ENCODE peak calls at places on chromosome 18, in six cellular contexts. E is retina, J is T-cell, R is NCI-H1694, D is EH, N is spleen. Y is an unnamed sample.
A peak's percentile ranks its signal among the peaks of the same experiment; 100 is the strongest.

GRCh38 chr18:54679318-54680149 is 88.5 kb downstream of the DYNAP start:
- DNase-seq in D (peak; percentile 80), N (no peak), J (no peak), E (peak; percentile 44), R (peak; percentile 9), Y (peak; percentile 87)

GRCh38 chr18:26071725-26072124 is 18.7 kb downstream of the SS18 start:
- DNase-seq in E (no peak), R (no peak), D (peak; percentile 9), J (no peak), N (no peak), Y (no peak)

GRCh38 chr18:3647636-3648035 is 197.7 kb downstream of the TGIF1 start:
- DNase-seq in R (no peak), N (no peak), E (no peak), J (no peak), D (no peak), Y (no peak)

GRCh38 chr18:45834303-45834702 is 8.8 kb downstream of the SIGLEC15 start:
- DNase-seq in R (peak; percentile 32), D (no peak), E (no peak), N (no peak), J (no peak), Y (no peak)

GRCh38 chr18:35117951-35118411 is 76.8 kb downstream of the MAPRE2 start:
- DNase-seq in E (peak; percentile 62), N (no peak), R (no peak), D (peak; percentile 74), J (no peak), Y (peak; percentile 64)

GRCh38 chr18:62643181-62643580 is 72.2 kb upstream of the PHLPP1 start:
- DNase-seq in D (no peak), J (no peak), E (no peak), N (no peak), R (no peak), Y (no peak)

GRCh38 chr18:5424903-5425302 is 118.9 kb downstream of the EPB41L3 start:
- DNase-seq in E (peak; percentile 30), N (no peak), D (peak; percentile 7), J (no peak), R (peak; percentile 57), Y (peak; percentile 8)

GRCh38 chr18:21191596-21192307 is 50.3 kb upstream of the GREB1L start:
- DNase-seq in R (peak; percentile 50), N (no peak), D (peak; percentile 70), E (peak; percentile 43), J (no peak), Y (peak; percentile 55)

GRCh38 chr18:28065793-28066186 is 111.1 kb downstream of the CDH2 start:
- DNase-seq in N (no peak), J (no peak), R (no peak), E (no peak), D (no peak), Y (no peak)

GRCh38 chr18:60508108-60508507 is 135.5 kb upstream of the MC4R start:
- DNase-seq in D (no peak), E (no peak), N (no peak), J (no peak), R (peak; percentile 31), Y (no peak)

GRCh38 chr18:38359258-38359657 is 793.7 kb upstream of the CELF4 start:
- DNase-seq in E (no peak), R (no peak), D (no peak), J (no peak), N (no peak), Y (no peak)

GRCh38 chr18:61833978-61834377 is 58.8 kb downstream of the RNF152 start:
- DNase-seq in E (no peak), R (no peak), J (no peak), N (no peak), D (peak; percentile 91), Y (peak; percentile 34)

GRCh38 chr18:79912409-79912991 is 39.0 kb downstream of the SLC66A2 start:
- DNase-seq in N (peak; percentile 82), R (no peak), J (peak; percentile 26), D (peak; percentile 18), E (no peak), Y (peak; percentile 11)

GRCh38 chr18:28884304-28884703 is 707.4 kb upstream of the CDH2 start:
- DNase-seq in J (no peak), R (no peak), E (no peak), N (no peak), D (no peak), Y (no peak)

GRCh38 chr18:2083691-2084090 is 487.6 kb downstream of the METTL4 start:
- DNase-seq in J (no peak), N (no peak), R (no peak), E (no peak), D (no peak), Y (no peak)

GRCh38 chr18:58452392-58453166 is 176.3 kb downstream of the ALPK2 start:
- DNase-seq in E (no peak), N (no peak), R (no peak), D (no peak), J (no peak), Y (no peak)

GRCh38 chr18:57107141-57107832 is 39.6 kb upstream of the BOD1L2 start:
- DNase-seq in E (no peak), N (no peak), R (no peak), J (no peak), D (peak; percentile 53), Y (peak; percentile 25)

GRCh38 chr18:7878265-7879173 is 311.4 kb downstream of the PTPRM start:
- DNase-seq in R (no peak), D (peak; percentile 50), E (no peak), N (no peak), J (no peak), Y (no peak)

GRCh38 chr18:72409923-72410322 is 134.2 kb downstream of the CBLN2 start:
- DNase-seq in J (no peak), D (peak; percentile 27), E (no peak), R (no peak), N (no peak), Y (peak; percentile 13)

GRCh38 chr18:64972545-64972944 is 778.3 kb upstream of the CDH7 start:
- DNase-seq in R (no peak), E (peak; percentile 11), J (no peak), D (no peak), N (no peak), Y (no peak)

GRCh38 chr18:61732854-61733253 is 160.0 kb downstream of the RNF152 start:
- DNase-seq in N (no peak), J (no peak), R (no peak), D (no peak), E (no peak), Y (no peak)

GRCh38 chr18:2258954-2259353 is 312.4 kb downstream of the METTL4 start:
- DNase-seq in D (peak; percentile 7), R (no peak), J (no peak), E (no peak), N (no peak), Y (no peak)

GRCh38 chr18:13500891-13501887 is 225.2 kb downstream of the FAM210A start:
- DNase-seq in E (no peak), R (peak; percentile 60), D (peak; percentile 30), N (no peak), J (no peak), Y (peak; percentile 4)

Y was measured in fibroblast of villous mesenchyme.